ENCODE peak calls at places on chromosomes 6 and 20, in six cellular contexts. P is H4, F is Peyer's patch, O is T-helper 1 cell, T is amniotic stem cell, M is HFFc6. D is an unnamed sample.

GRCh38 chr6:24719125-24719931 is at the start of gene C6orf62:
- DNase-seq in P (peak; percentile 12), F (peak; percentile 61), O (peak; percentile 11), T (no peak), M (peak; percentile 38), D (no peak)

GRCh38 chr20:18926972-18927371 is 113.4 kb downstream of the SCP2D1 start:
- DNase-seq in P (no peak), F (no peak), O (no peak), T (no peak), M (no peak), D (no peak)

GRCh38 chr6:37514377-37514776 is 14.7 kb upstream of the CCDC167 start:
- DNase-seq in P (peak; percentile 60), F (no peak), O (no peak), T (no peak), M (peak; percentile 46), D (no peak)

GRCh38 chr6:20211941-20212391 is 303 bp downstream of the MBOAT1 start:
- DNase-seq in P (peak; percentile 27), F (peak; percentile 70), O (no peak), T (no peak), M (no peak), D (no peak)

GRCh38 chr6:163170294-163170883 is 244.1 kb upstream of the QKI start:
- DNase-seq in P (no peak), F (no peak), O (no peak), T (no peak), M (no peak), D (no peak)

GRCh38 chr6:139124887-139125672 is 9.8 kb upstream of the HECA start:
- DNase-seq in P (peak; percentile 81), F (peak; percentile 94), O (peak; percentile 34), T (no peak), M (peak; percentile 33), D (peak; percentile 61)

GRCh38 chr6:28258877-28259777 is at the start of gene NKAPL:
- DNase-seq in P (no peak), F (peak; percentile 76), O (no peak), T (no peak), M (no peak), D (peak; percentile 65)

GRCh38 chr6:99031957-99032356 is 84.2 kb upstream of the FBXL4 start:
- DNase-seq in P (no peak), F (no peak), O (no peak), T (no peak), M (no peak), D (no peak)

GRCh38 chr20:38946836-38947235 is 15.3 kb upstream of the DHX35 start:
- DNase-seq in P (no peak), F (no peak), O (no peak), T (no peak), M (no peak), D (no peak)

GRCh38 chr20:6026051-6026450 is 27.8 kb downstream of the LRRN4 start:
- DNase-seq in P (peak; percentile 18), F (no peak), O (no peak), T (no peak), M (peak; percentile 58), D (no peak)

GRCh38 chr20:46963758-46964181 is 69.1 kb downstream of the EYA2 start:
- DNase-seq in P (peak; percentile 13), F (no peak), O (no peak), T (no peak), M (no peak), D (no peak)

GRCh38 chr6:170135821-170136471 is 154.9 kb downstream of the DLL1 start:
- DNase-seq in P (no peak), F (peak; percentile 38), O (no peak), T (no peak), M (no peak), D (no peak)

GRCh38 chr6:127990081-127990480 is 89.2 kb upstream of the THEMIS start:
- DNase-seq in P (no peak), F (no peak), O (no peak), T (no peak), M (no peak), D (no peak)

GRCh38 chr6:161586866-161587265 is 313.0 kb upstream of the AGPAT4 start:
- DNase-seq in P (no peak), F (no peak), O (no peak), T (no peak), M (no peak), D (no peak)

GRCh38 chr6:104229057-104229456 is 630.7 kb downstream of the HACE1 start:
- DNase-seq in P (no peak), F (no peak), O (no peak), T (no peak), M (no peak), D (no peak)

GRCh38 chr6:108194503-108194902 is 28.7 kb downstream of the NR2E1 start:
- DNase-seq in P (no peak), F (no peak), O (no peak), T (no peak), M (no peak), D (no peak)

GRCh38 chr6:31834367-31834703 is 6.8 kb downstream of the HSPA1B start:
- DNase-seq in P (peak; percentile 72), F (peak; percentile 92), O (peak; percentile 27), T (peak; percentile 73), M (peak; percentile 81), D (peak; percentile 71)

GRCh38 chr6:41518118-41518517 is 28.1 kb upstream of the FOXP4 start:
- DNase-seq in P (no peak), F (no peak), O (no peak), T (no peak), M (no peak), D (no peak)

GRCh38 chr20:17533396-17533795 is 2.2 kb upstream of the BFSP1 start:
- DNase-seq in P (peak; percentile 65), F (no peak), O (no peak), T (peak; percentile 10), M (peak; percentile 44), D (peak; percentile 40)

GRCh38 chr6:116672306-116672705 is 3.7 kb upstream of the ZUP1 start:
- DNase-seq in P (no peak), F (no peak), O (no peak), T (no peak), M (no peak), D (no peak)

GRCh38 chr6:35710241-35710847 is 21.6 kb upstream of the FKBP5 start:
- DNase-seq in P (no peak), F (peak; percentile 77), O (no peak), T (no peak), M (no peak), D (no peak)

GRCh38 chr20:36435799-36436541 is 105.3 kb upstream of the MYL9 start:
- DNase-seq in P (no peak), F (peak; percentile 91), O (peak; percentile 68), T (no peak), M (no peak), D (peak; percentile 18)

GRCh38 chr20:18428490-18429173 is 38.2 kb downstream of the DZANK1 start:
- DNase-seq in P (no peak), F (peak; percentile 61), O (no peak), T (no peak), M (no peak), D (peak; percentile 27)

GRCh38 chr20:51338692-51339440 is 203.7 kb downstream of the NFATC2 start:
- DNase-seq in P (peak; percentile 68), F (no peak), O (no peak), T (no peak), M (peak; percentile 35), D (no peak)

GRCh38 chr20:59390437-59390836 is 90.0 kb downstream of the EDN3 start:
- DNase-seq in P (no peak), F (no peak), O (no peak), T (no peak), M (no peak), D (no peak)

GRCh38 chr6:129725341-129725740 is 15.4 kb upstream of the ARHGAP18 start:
- DNase-seq in P (no peak), F (no peak), O (no peak), T (no peak), M (no peak), D (no peak)

GRCh38 chr6:30770164-30770563 is 25.8 kb upstream of the IER3 start:
- DNase-seq in P (no peak), F (no peak), O (no peak), T (no peak), M (peak; percentile 74), D (no peak)

GRCh38 chr6:52328303-52328662 is 33.7 kb upstream of the PAQR8 start:
- DNase-seq in P (no peak), F (peak; percentile 80), O (no peak), T (no peak), M (no peak), D (no peak)

GRCh38 chr6:3325210-3325609 is 66.5 kb downstream of the PSMG4 start:
- DNase-seq in P (no peak), F (no peak), O (no peak), T (peak; percentile 16), M (peak; percentile 6), D (peak; percentile 42)

GRCh38 chr6:39953076-39953623 is 18.9 kb upstream of the MOCS1 start:
- DNase-seq in P (no peak), F (no peak), O (no peak), T (no peak), M (no peak), D (no peak)

GRCh38 chr6:84804720-84805119 is 40.3 kb upstream of the TBX18 start:
- DNase-seq in P (no peak), F (no peak), O (no peak), T (no peak), M (no peak), D (no peak)